ENCODE peak calls at places on chromosomes 1 and 21, in nine cellular contexts. One of them, this sample, is unnamed.

GRCh38 chr1:99481391-99481996 is 164.4 kb upstream of the PALMD start:
- DNase-seq in naive thymus-derived CD4-positive, alpha-beta T cell: peak; percentile 6
- DNase-seq in Panc1: no peak
- DNase-seq in thoracic aorta: no peak
- DNase-seq in HAP-1: peak; percentile 72
- DNase-seq in CD8-positive, alpha-beta T cell: peak; percentile 38
- DNase-seq in osteoblast: peak; percentile 48
- DNase-seq in psoas muscle: no peak
- DNase-seq in uterus: no peak
- DNase-seq in this sample: peak; percentile 76

GRCh38 chr21:37614351-37614875 is 247.8 kb downstream of the DYRK1A start:
- DNase-seq in CD8-positive, alpha-beta T cell: no peak
- DNase-seq in psoas muscle: no peak
- DNase-seq in thoracic aorta: no peak
- DNase-seq in Panc1: no peak
- DNase-seq in HAP-1: no peak
- DNase-seq in uterus: no peak
- DNase-seq in osteoblast: no peak
- DNase-seq in naive thymus-derived CD4-positive, alpha-beta T cell: no peak
- DNase-seq in this sample: no peak

GRCh38 chr1:223810586-223810985 is 35.2 kb downstream of the TP53BP2 start:
- DNase-seq in HAP-1: no peak
- DNase-seq in osteoblast: no peak
- DNase-seq in CD8-positive, alpha-beta T cell: no peak
- DNase-seq in psoas muscle: no peak
- DNase-seq in thoracic aorta: no peak
- DNase-seq in naive thymus-derived CD4-positive, alpha-beta T cell: no peak
- DNase-seq in uterus: no peak
- DNase-seq in Panc1: peak; percentile 78
- DNase-seq in this sample: no peak

GRCh38 chr1:217921126-217921900 is 290.2 kb downstream of the SPATA17 start:
- DNase-seq in psoas muscle: no peak
- DNase-seq in osteoblast: peak; percentile 65
- DNase-seq in Panc1: no peak
- DNase-seq in naive thymus-derived CD4-positive, alpha-beta T cell: no peak
- DNase-seq in uterus: no peak
- DNase-seq in thoracic aorta: no peak
- DNase-seq in HAP-1: no peak
- DNase-seq in CD8-positive, alpha-beta T cell: no peak
- DNase-seq in this sample: no peak

GRCh38 chr1:119327066-119327435 is 41.5 kb upstream of the HAO2 start:
- DNase-seq in uterus: peak; percentile 26
- DNase-seq in Panc1: no peak
- DNase-seq in psoas muscle: no peak
- DNase-seq in CD8-positive, alpha-beta T cell: no peak
- DNase-seq in HAP-1: no peak
- DNase-seq in thoracic aorta: no peak
- DNase-seq in naive thymus-derived CD4-positive, alpha-beta T cell: no peak
- DNase-seq in osteoblast: no peak
- DNase-seq in this sample: peak; percentile 28

GRCh38 chr1:84834419-84835064 is 58.5 kb downstream of the LPAR3 start:
- DNase-seq in naive thymus-derived CD4-positive, alpha-beta T cell: no peak
- DNase-seq in uterus: no peak
- DNase-seq in CD8-positive, alpha-beta T cell: no peak
- DNase-seq in osteoblast: peak; percentile 83
- DNase-seq in psoas muscle: no peak
- DNase-seq in HAP-1: no peak
- DNase-seq in thoracic aorta: no peak
- DNase-seq in Panc1: peak; percentile 88
- DNase-seq in this sample: no peak

GRCh38 chr1:5944069-5944847 is 48.0 kb downstream of the NPHP4 start:
- DNase-seq in thoracic aorta: no peak
- DNase-seq in HAP-1: no peak
- DNase-seq in osteoblast: no peak
- DNase-seq in Panc1: no peak
- DNase-seq in uterus: no peak
- DNase-seq in psoas muscle: no peak
- DNase-seq in CD8-positive, alpha-beta T cell: no peak
- DNase-seq in naive thymus-derived CD4-positive, alpha-beta T cell: no peak
- DNase-seq in this sample: no peak

GRCh38 chr1:42221952-42222606 is 57.5 kb upstream of the GUCA2A start:
- DNase-seq in HAP-1: no peak
- DNase-seq in Panc1: no peak
- DNase-seq in uterus: no peak
- DNase-seq in CD8-positive, alpha-beta T cell: no peak
- DNase-seq in psoas muscle: no peak
- DNase-seq in thoracic aorta: no peak
- DNase-seq in naive thymus-derived CD4-positive, alpha-beta T cell: no peak
- DNase-seq in osteoblast: peak; percentile 79
- DNase-seq in this sample: peak; percentile 83

GRCh38 chr1:53572061-53572801 is 113.0 kb downstream of the DMRTB1 start:
- DNase-seq in Panc1: peak; percentile 36
- DNase-seq in naive thymus-derived CD4-positive, alpha-beta T cell: no peak
- DNase-seq in CD8-positive, alpha-beta T cell: no peak
- DNase-seq in uterus: peak; percentile 12
- DNase-seq in psoas muscle: no peak
- DNase-seq in thoracic aorta: no peak
- DNase-seq in osteoblast: peak; percentile 87
- DNase-seq in HAP-1: no peak
- DNase-seq in this sample: no peak

GRCh38 chr1:206556047-206556747 is 48.9 kb downstream of the RASSF5 start:
- DNase-seq in HAP-1: no peak
- DNase-seq in osteoblast: no peak
- DNase-seq in psoas muscle: no peak
- DNase-seq in Panc1: no peak
- DNase-seq in naive thymus-derived CD4-positive, alpha-beta T cell: no peak
- DNase-seq in thoracic aorta: no peak
- DNase-seq in CD8-positive, alpha-beta T cell: peak; percentile 44
- DNase-seq in uterus: no peak
- DNase-seq in this sample: no peak

GRCh38 chr1:100347009-100347966 is 5.0 kb upstream of the CDC14A start:
- DNase-seq in osteoblast: no peak
- DNase-seq in Panc1: no peak
- DNase-seq in HAP-1: no peak
- DNase-seq in thoracic aorta: no peak
- DNase-seq in uterus: no peak
- DNase-seq in psoas muscle: no peak
- DNase-seq in CD8-positive, alpha-beta T cell: no peak
- DNase-seq in naive thymus-derived CD4-positive, alpha-beta T cell: no peak
- DNase-seq in this sample: no peak

GRCh38 chr1:54800899-54801759 is at the start of gene TTC22:
- DNase-seq in osteoblast: peak; percentile 73
- DNase-seq in thoracic aorta: no peak
- DNase-seq in psoas muscle: peak; percentile 65
- DNase-seq in naive thymus-derived CD4-positive, alpha-beta T cell: peak; percentile 54
- DNase-seq in CD8-positive, alpha-beta T cell: peak; percentile 72
- DNase-seq in HAP-1: peak; percentile 6
- DNase-seq in uterus: peak; percentile 24
- DNase-seq in Panc1: no peak
- DNase-seq in this sample: no peak

GRCh38 chr1:201229771-201230635 is 39.4 kb downstream of the IGFN1 start:
- DNase-seq in osteoblast: peak; percentile 91
- DNase-seq in psoas muscle: no peak
- DNase-seq in HAP-1: no peak
- DNase-seq in naive thymus-derived CD4-positive, alpha-beta T cell: no peak
- DNase-seq in CD8-positive, alpha-beta T cell: peak; percentile 1
- DNase-seq in Panc1: no peak
- DNase-seq in thoracic aorta: no peak
- DNase-seq in uterus: no peak
- DNase-seq in this sample: no peak

GRCh38 chr1:202282596-202283283 is 59.0 kb downstream of the UBE2T start:
- DNase-seq in naive thymus-derived CD4-positive, alpha-beta T cell: no peak
- DNase-seq in HAP-1: no peak
- DNase-seq in thoracic aorta: no peak
- DNase-seq in osteoblast: no peak
- DNase-seq in Panc1: no peak
- DNase-seq in CD8-positive, alpha-beta T cell: no peak
- DNase-seq in uterus: no peak
- DNase-seq in psoas muscle: no peak
- DNase-seq in this sample: no peak

GRCh38 chr1:81617308-81618027 is 183.3 kb upstream of the ADGRL2 start:
- DNase-seq in CD8-positive, alpha-beta T cell: no peak
- DNase-seq in thoracic aorta: no peak
- DNase-seq in Panc1: no peak
- DNase-seq in HAP-1: peak; percentile 49
- DNase-seq in psoas muscle: no peak
- DNase-seq in osteoblast: no peak
- DNase-seq in naive thymus-derived CD4-positive, alpha-beta T cell: no peak
- DNase-seq in uterus: no peak
- DNase-seq in this sample: no peak

GRCh38 chr1:108193333-108193732 is 6.8 kb downstream of the SLC25A24 start:
- DNase-seq in naive thymus-derived CD4-positive, alpha-beta T cell: no peak
- DNase-seq in thoracic aorta: no peak
- DNase-seq in CD8-positive, alpha-beta T cell: no peak
- DNase-seq in uterus: no peak
- DNase-seq in psoas muscle: no peak
- DNase-seq in Panc1: no peak
- DNase-seq in HAP-1: no peak
- DNase-seq in osteoblast: no peak
- DNase-seq in this sample: no peak

GRCh38 chr1:108192581-108192980 is 7.6 kb downstream of the SLC25A24 start:
- DNase-seq in osteoblast: no peak
- DNase-seq in HAP-1: no peak
- DNase-seq in thoracic aorta: no peak
- DNase-seq in psoas muscle: no peak
- DNase-seq in uterus: no peak
- DNase-seq in Panc1: no peak
- DNase-seq in CD8-positive, alpha-beta T cell: no peak
- DNase-seq in naive thymus-derived CD4-positive, alpha-beta T cell: no peak
- DNase-seq in this sample: no peak

GRCh38 chr1:108188801-108189200 is 11.3 kb downstream of the SLC25A24 start:
- DNase-seq in psoas muscle: no peak
- DNase-seq in thoracic aorta: no peak
- DNase-seq in naive thymus-derived CD4-positive, alpha-beta T cell: no peak
- DNase-seq in HAP-1: no peak
- DNase-seq in uterus: no peak
- DNase-seq in Panc1: no peak
- DNase-seq in osteoblast: no peak
- DNase-seq in CD8-positive, alpha-beta T cell: no peak
- DNase-seq in this sample: no peak

GRCh38 chr1:108190686-108191416 is 9.3 kb downstream of the SLC25A24 start:
- DNase-seq in osteoblast: no peak
- DNase-seq in psoas muscle: no peak
- DNase-seq in uterus: no peak
- DNase-seq in thoracic aorta: no peak
- DNase-seq in Panc1: no peak
- DNase-seq in naive thymus-derived CD4-positive, alpha-beta T cell: no peak
- DNase-seq in HAP-1: no peak
- DNase-seq in CD8-positive, alpha-beta T cell: no peak
- DNase-seq in this sample: no peak

GRCh38 chr1:108190001-108190634 is 10.0 kb downstream of the SLC25A24 start:
- DNase-seq in naive thymus-derived CD4-positive, alpha-beta T cell: no peak
- DNase-seq in psoas muscle: no peak
- DNase-seq in uterus: no peak
- DNase-seq in CD8-positive, alpha-beta T cell: no peak
- DNase-seq in Panc1: no peak
- DNase-seq in osteoblast: no peak
- DNase-seq in thoracic aorta: no peak
- DNase-seq in HAP-1: no peak
- DNase-seq in this sample: no peak
- H3K9me3 ChIP-seq in naive thymus-derived CD4-positive, alpha-beta T cell: no peaks in the 10 kb centered on the region
- H3K9me3 ChIP-seq in psoas muscle: no peaks in the 10 kb centered on the region
- H3K9me3 ChIP-seq in uterus: no peaks in the 10 kb centered on the region
- H3K9me3 ChIP-seq in CD8-positive, alpha-beta T cell: peaks cover 6% of the 10 kb centered on the region
- H3K9me3 ChIP-seq in Panc1: no peaks in the 10 kb centered on the region
- H3K9me3 ChIP-seq in osteoblast: no peaks in the 10 kb centered on the region
- H3K9me3 ChIP-seq in thoracic aorta: no peaks in the 10 kb centered on the region
- H3K9me3 ChIP-seq in HAP-1: no peaks in the 10 kb centered on the region
- H3K9me3 ChIP-seq in this sample: no peaks in the 10 kb centered on the region

GRCh38 chr1:168261390-168261789 is 19.3 kb upstream of the TBX19 start:
- DNase-seq in psoas muscle: no peak
- DNase-seq in naive thymus-derived CD4-positive, alpha-beta T cell: no peak
- DNase-seq in Panc1: no peak
- DNase-seq in osteoblast: peak; percentile 25
- DNase-seq in CD8-positive, alpha-beta T cell: no peak
- DNase-seq in HAP-1: no peak
- DNase-seq in uterus: no peak
- DNase-seq in thoracic aorta: no peak
- DNase-seq in this sample: no peak

GRCh38 chr1:168257397-168257796 is 23.3 kb upstream of the TBX19 start:
- DNase-seq in HAP-1: no peak
- DNase-seq in naive thymus-derived CD4-positive, alpha-beta T cell: no peak
- DNase-seq in uterus: no peak
- DNase-seq in Panc1: no peak
- DNase-seq in thoracic aorta: no peak
- DNase-seq in osteoblast: no peak
- DNase-seq in CD8-positive, alpha-beta T cell: no peak
- DNase-seq in psoas muscle: no peak
- DNase-seq in this sample: no peak

GRCh38 chr1:168263130-168263529 is 17.5 kb upstream of the TBX19 start:
- DNase-seq in psoas muscle: no peak
- DNase-seq in uterus: no peak
- DNase-seq in HAP-1: no peak
- DNase-seq in Panc1: no peak
- DNase-seq in naive thymus-derived CD4-positive, alpha-beta T cell: no peak
- DNase-seq in osteoblast: no peak
- DNase-seq in thoracic aorta: no peak
- DNase-seq in CD8-positive, alpha-beta T cell: no peak
- DNase-seq in this sample: no peak

GRCh38 chr1:168259567-168259966 is 21.1 kb upstream of the TBX19 start:
- DNase-seq in Panc1: no peak
- DNase-seq in osteoblast: no peak
- DNase-seq in uterus: no peak
- DNase-seq in thoracic aorta: no peak
- DNase-seq in psoas muscle: no peak
- DNase-seq in CD8-positive, alpha-beta T cell: no peak
- DNase-seq in naive thymus-derived CD4-positive, alpha-beta T cell: no peak
- DNase-seq in HAP-1: peak; percentile 24
- DNase-seq in this sample: no peak

GRCh38 chr1:168260393-168260792 is 20.3 kb upstream of the TBX19 start:
- DNase-seq in naive thymus-derived CD4-positive, alpha-beta T cell: no peak
- DNase-seq in osteoblast: no peak
- DNase-seq in CD8-positive, alpha-beta T cell: no peak
- DNase-seq in Panc1: no peak
- DNase-seq in thoracic aorta: no peak
- DNase-seq in HAP-1: no peak
- DNase-seq in psoas muscle: no peak
- DNase-seq in uterus: no peak
- DNase-seq in this sample: peak; percentile 6
- H3K9me3 ChIP-seq in naive thymus-derived CD4-positive, alpha-beta T cell: peaks cover 7% of the 10 kb centered on the region
- H3K9me3 ChIP-seq in osteoblast: no peaks in the 10 kb centered on the region
- H3K9me3 ChIP-seq in CD8-positive, alpha-beta T cell: peaks cover 3% of the 10 kb centered on the region
- H3K9me3 ChIP-seq in Panc1: peaks cover 7% of the 10 kb centered on the region
- H3K9me3 ChIP-seq in thoracic aorta: peaks cover 13% of the 10 kb centered on the region
- H3K9me3 ChIP-seq in HAP-1: peaks cover 5% of the 10 kb centered on the region
- H3K9me3 ChIP-seq in psoas muscle: peaks cover 15% of the 10 kb centered on the region
- H3K9me3 ChIP-seq in uterus: no peaks in the 10 kb centered on the region
- H3K9me3 ChIP-seq in this sample: no peaks in the 10 kb centered on the region

GRCh38 chr21:7957713-7958064 is 2563.7 kb upstream of the TPTE start:
- DNase-seq in osteoblast: no peak
- DNase-seq in naive thymus-derived CD4-positive, alpha-beta T cell: no peak
- DNase-seq in thoracic aorta: no peak
- DNase-seq in HAP-1: no peak
- DNase-seq in Panc1: no peak
- DNase-seq in uterus: no peak
- DNase-seq in CD8-positive, alpha-beta T cell: no peak
- DNase-seq in psoas muscle: no peak
- DNase-seq in this sample: no peak
- H3K9me3 ChIP-seq in osteoblast: peaks cover 41% of the 10 kb centered on the region
- H3K9me3 ChIP-seq in naive thymus-derived CD4-positive, alpha-beta T cell: peaks cover 56% of the 10 kb centered on the region
- H3K9me3 ChIP-seq in thoracic aorta: peaks cover 40% of the 10 kb centered on the region
- H3K9me3 ChIP-seq in HAP-1: peaks cover 33% of the 10 kb centered on the region
- H3K9me3 ChIP-seq in Panc1: no peaks in the 10 kb centered on the region
- H3K9me3 ChIP-seq in uterus: no peaks in the 10 kb centered on the region
- H3K9me3 ChIP-seq in CD8-positive, alpha-beta T cell: peaks cover 33% of the 10 kb centered on the region
- H3K9me3 ChIP-seq in psoas muscle: peaks cover 48% of the 10 kb centered on the region
- H3K9me3 ChIP-seq in this sample: peaks cover 40% of the 10 kb centered on the region

GRCh38 chr1:246519514-246519913 is 12.4 kb upstream of the SMYD3 start:
- DNase-seq in uterus: no peak
- DNase-seq in naive thymus-derived CD4-positive, alpha-beta T cell: no peak
- DNase-seq in Panc1: no peak
- DNase-seq in CD8-positive, alpha-beta T cell: no peak
- DNase-seq in thoracic aorta: no peak
- DNase-seq in psoas muscle: no peak
- DNase-seq in HAP-1: no peak
- DNase-seq in osteoblast: no peak
- DNase-seq in this sample: no peak
- H3K9me3 ChIP-seq in uterus: no peaks in the 10 kb centered on the region
- H3K9me3 ChIP-seq in naive thymus-derived CD4-positive, alpha-beta T cell: peaks cover 24% of the 10 kb centered on the region
- H3K9me3 ChIP-seq in Panc1: peaks cover 4% of the 10 kb centered on the region
- H3K9me3 ChIP-seq in CD8-positive, alpha-beta T cell: peaks cover 6% of the 10 kb centered on the region
- H3K9me3 ChIP-seq in thoracic aorta: peaks cover 19% of the 10 kb centered on the region
- H3K9me3 ChIP-seq in psoas muscle: peaks cover 21% of the 10 kb centered on the region
- H3K9me3 ChIP-seq in HAP-1: peaks cover 6% of the 10 kb centered on the region
- H3K9me3 ChIP-seq in osteoblast: peaks cover 9% of the 10 kb centered on the region
- H3K9me3 ChIP-seq in this sample: no peaks in the 10 kb centered on the region

This sample was measured in cardiac muscle cell.